ENCODE peak calls at places on chromosome 9, in four cellular contexts. U, T, X and R are unnamed samples.

GRCh38 chr9:84297162-84297821 is 43.3 kb downstream of the SLC28A3 start:
- DNase-seq in U (peak), T (no peak), X (peak), R (no peak)

GRCh38 chr9:30799527-30800101 is 1584.8 kb upstream of the ACO1 start:
- DNase-seq in U (no peak), T (no peak), X (no peak), R (no peak)

GRCh38 chr9:127390243-127390535 is 6.8 kb upstream of the SLC2A8 start:
- DNase-seq in U (no peak), T (no peak), X (no peak), R (no peak)

GRCh38 chr9:121640076-121640475 is 11.4 kb upstream of the DAB2IP start:
- DNase-seq in U (peak), T (peak), X (peak), R (peak)

GRCh38 chr9:34049630-34050384 is 1.1 kb upstream of the UBAP2 start:
- DNase-seq in U (no peak), T (no peak), X (no peak), R (peak)

GRCh38 chr9:116232425-116233159 is 79.0 kb downstream of the PAPPA start:
- DNase-seq in U (peak), T (no peak), X (peak), R (peak)

GRCh38 chr9:76927540-76928240 is 21.8 kb upstream of the PRUNE2 start:
- DNase-seq in U (peak), T (no peak), X (peak), R (no peak)

GRCh38 chr9:38357350-38358114 is 35.0 kb upstream of the ALDH1B1 start:
- DNase-seq in U (no peak), T (no peak), X (no peak), R (no peak)

GRCh38 chr9:77731008-77731698 is 83.0 kb upstream of the GNA14 start:
- DNase-seq in U (no peak), T (no peak), X (no peak), R (no peak)

GRCh38 chr9:70085241-70085640 is 41.6 kb downstream of the MAMDC2 start:
- DNase-seq in U (peak), T (no peak), X (peak), R (peak)

GRCh38 chr9:88258012-88258411 is 119.7 kb upstream of the SPATA31C2 start:
- DNase-seq in U (peak), T (no peak), X (peak), R (peak)

GRCh38 chr9:22643541-22643940 is 196.9 kb downstream of the DMRTA1 start:
- DNase-seq in U (peak), T (no peak), X (peak), R (no peak)

DNA sequence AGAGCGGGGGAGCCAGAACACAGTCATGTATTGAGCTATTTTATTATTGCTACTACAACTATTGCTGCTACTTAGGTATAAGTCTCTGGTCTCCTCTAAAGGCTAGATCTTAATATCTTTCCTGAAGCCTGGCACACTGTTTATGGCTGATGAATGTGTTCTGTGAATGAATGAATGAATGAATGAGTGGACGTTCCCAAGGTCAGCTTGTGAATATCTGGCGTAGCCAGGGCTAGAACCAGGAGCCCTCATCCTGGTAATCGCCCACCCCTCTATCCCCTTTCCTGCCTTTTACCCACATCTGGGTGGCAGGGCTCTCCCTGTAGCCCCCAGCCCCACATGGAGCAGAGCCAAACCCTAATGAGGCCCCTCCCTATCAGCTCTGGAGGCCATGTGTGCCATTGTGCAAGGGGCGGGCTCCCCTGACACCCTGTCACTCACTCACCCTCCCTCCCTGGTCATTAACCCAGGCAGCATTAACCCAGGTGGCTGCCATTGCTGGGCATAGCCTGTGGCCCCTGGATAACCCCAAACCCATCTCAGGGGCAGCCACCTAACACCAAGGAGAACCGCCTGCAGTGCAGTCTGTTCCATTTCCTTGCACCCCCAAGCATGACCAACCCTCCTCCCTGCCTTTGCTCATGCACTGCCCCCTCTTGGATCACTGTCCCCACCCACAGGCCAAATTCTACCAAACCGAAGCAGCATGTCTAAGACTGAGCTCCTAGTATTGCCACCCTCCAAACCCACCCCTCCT is 2.0 kb upstream of the AKNA start:
- DNase-seq in U (no peak), T (no peak), X (no peak), R (no peak)
- TF ChIP-seq CTCF in U (no peak), T (no peak), X (no peak), R (no peak)

DNA sequence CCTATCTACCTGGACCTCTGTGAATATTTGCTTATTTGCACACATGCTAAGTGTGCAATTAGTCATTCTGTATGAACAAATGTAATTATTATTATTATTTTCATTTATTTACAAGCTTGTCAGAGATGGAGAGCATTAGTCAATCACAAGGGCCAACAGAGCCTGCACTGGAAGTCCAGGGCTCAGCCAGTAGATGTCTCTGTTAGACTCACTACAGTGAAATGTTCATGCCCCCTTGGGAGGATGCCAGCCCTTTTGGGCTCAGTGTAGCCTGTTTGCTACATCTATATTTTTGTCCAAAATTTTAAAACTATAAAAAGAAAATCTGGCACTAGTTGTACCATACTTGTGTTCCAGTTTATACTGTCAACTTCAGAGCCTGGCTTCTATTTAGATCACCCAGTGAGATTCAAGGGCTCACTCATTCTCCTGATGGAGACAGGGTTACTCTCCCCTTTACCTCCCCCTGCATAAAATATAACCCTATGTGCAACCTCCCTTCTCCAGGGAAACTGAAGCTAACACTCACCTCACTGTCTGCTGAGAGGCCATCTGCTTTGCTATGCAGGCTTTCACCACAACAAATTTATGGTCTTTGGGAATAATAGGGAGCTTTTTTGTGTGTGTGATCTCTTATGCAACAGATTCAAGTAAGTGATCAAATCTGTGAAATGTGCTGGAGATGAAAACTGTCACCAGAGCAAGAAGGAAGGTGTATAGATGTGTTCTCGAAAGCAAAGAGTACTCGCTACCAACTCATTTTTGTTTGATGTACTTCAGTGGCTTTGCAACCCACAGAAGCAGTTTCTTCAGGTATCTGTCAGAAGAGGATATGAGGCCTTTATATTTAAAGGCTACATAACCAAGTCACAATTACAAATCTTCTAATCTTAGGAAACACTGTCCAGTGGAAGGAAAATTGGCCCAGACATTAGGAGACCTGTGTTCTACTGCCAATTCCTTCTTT is 99.9 kb upstream of the TLE4 start:
- DNase-seq in U (peak), T (no peak), X (peak), R (peak)
- TF ChIP-seq CTCF in U (peak), T (no peak), X (peak), R (peak)

DNA sequence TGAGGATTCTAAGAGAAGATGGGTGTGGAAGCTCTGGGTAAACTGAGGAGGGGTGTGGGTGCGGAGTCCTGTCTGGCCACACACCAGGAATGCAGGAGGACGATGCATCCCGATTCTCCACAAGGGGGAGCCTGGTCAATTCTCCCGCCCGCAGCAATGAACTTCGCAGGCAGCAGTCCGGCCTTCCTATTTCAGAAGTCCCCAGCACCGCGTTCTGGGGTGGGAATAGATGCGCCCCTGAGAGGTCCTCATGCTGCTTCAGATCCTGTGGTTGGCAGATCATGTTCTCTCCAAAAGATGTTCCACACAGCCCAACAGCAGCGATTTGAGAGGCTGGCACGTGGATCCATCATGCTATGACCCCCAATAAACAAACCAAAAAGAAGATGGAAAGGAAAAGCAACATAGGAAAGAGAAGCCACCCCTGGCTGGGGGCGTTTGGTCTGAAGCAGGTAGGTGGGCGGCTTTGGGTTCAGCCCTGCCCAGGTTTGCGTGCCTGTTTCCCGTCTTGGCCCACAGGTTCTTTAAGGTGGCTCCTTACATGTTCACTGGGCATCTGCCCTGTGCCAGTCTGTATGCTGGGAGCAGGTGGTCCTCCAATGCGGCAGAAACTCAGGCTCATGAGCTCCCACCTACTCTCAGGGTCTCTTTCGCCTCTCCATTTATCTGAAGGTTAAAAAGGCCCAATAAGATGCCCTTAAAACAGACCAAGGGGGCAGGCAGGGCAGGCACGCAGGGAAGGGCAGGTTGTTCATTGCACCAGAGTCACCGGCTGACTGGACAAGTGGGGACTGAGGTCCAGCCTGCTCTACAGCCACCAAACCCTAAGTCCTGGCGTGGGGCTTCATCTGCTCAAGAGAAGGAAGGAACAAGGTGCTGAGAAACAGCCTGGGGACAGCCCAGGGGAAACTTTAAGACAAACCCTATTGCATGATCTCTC is 171.6 kb downstream of the PAX5 start:
- DNase-seq in U (peak), T (peak), X (peak), R (peak)
- TF ChIP-seq CTCF in U (peak), T (peak), X (peak), R (peak)

GRCh38 chr9:81976351-81976750 is 12.2 kb upstream of the SPATA31D1 start:
- DNase-seq in U (no peak), T (no peak), X (no peak), R (no peak)
- TF ChIP-seq CTCF in U (no peak), T (no peak), X (no peak), R (no peak)

GRCh38 chr9:19922476-19923118 is 133.8 kb upstream of the SLC24A2 start:
- DNase-seq in U (peak), T (no peak), X (peak), R (peak)
- TF ChIP-seq CTCF in U (peak), T (peak), X (peak), R (peak)

GRCh38 chr9:35490910-35491465 is 1.1 kb downstream of the RUSC2 start:
- DNase-seq in U (peak), T (no peak), X (peak), R (peak)

GRCh38 chr9:35488566-35489312 is 1.2 kb upstream of the RUSC2 start:
- DNase-seq in U (no peak), T (no peak), X (no peak), R (no peak)

GRCh38 chr9:35488019-35488418 is 1.9 kb upstream of the RUSC2 start:
- DNase-seq in U (peak), T (no peak), X (no peak), R (no peak)

GRCh38 chr9:35490155-35490909 is 421 bp downstream of the RUSC2 start:
- DNase-seq in U (no peak), T (peak), X (no peak), R (peak)

DNA sequence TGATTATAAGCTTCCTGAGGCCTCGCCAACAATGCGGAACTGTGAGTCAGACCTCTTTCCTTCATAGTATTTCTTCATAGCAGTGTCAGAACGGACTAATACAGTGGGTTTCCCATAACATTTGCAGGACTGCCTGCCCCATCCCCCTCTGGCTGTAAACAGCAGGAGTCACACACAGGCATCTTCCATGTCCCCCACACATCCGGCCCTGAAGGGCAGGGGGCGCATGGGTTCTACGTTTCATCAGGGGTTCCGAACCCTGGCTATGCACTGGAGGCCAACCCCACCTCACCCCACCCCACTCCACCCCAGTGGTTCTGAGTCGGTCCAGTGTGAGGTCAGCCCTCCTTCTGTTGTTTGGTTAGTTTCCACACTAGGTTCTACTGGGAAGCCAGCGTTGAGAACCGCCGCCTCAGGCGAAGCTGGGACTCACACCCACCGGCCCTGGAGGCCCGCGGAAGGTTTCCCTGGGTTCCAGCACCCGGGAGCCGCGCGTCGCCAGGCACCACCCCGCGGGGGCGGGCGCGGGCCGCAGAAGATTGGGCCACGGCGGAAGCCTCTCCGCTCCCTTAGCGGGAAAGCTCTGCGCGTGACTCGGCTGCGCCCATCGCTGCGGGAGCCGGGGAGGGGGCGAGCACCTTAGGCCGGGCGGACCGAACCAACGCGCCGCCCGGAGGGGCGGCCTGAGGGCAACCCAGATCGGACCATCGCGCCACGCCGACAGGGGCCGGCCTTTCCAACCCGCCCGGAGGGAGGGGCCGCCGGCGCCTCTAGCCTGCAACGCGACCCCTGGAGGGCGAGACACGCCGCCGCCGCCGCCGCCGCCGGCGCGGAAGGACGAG is at the start of gene RUSC2:
- DNase-seq in U (peak), T (peak), X (peak), R (peak)
- TF ChIP-seq CTCF in U (peak), T (peak), X (peak), R (peak)

DNA sequence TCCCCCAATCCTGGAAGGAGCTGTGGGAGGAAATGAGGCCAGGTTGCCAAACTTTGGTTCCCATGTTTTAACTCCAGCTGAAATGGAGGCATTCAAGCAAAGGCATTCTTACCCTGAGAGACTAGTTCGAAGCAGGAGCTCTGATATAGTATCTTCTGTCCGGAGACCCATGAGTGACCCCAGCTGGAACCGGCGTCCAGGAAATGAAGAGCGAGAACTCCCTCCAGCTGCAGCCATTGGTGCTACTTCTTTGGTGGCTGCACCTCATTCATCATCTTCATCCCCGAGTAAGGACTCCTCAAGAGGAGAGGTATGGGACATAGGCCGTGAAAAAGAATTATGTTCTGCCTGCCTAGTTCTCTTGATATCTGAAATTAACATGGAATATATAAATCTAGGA is 75.7 kb downstream of the GAPVD1 start:
- DNase-seq in U (no peak), T (no peak), X (no peak), R (no peak)
- TF ChIP-seq CTCF in U (no peak), T (peak), X (no peak), R (no peak)

GRCh38 chr9:108756746-108757490 is 98.9 kb downstream of the ACTL7B start:
- DNase-seq in U (no peak), T (no peak), X (no peak), R (peak)
- TF ChIP-seq CTCF in U (peak), T (peak), X (no peak), R (peak)

DNA sequence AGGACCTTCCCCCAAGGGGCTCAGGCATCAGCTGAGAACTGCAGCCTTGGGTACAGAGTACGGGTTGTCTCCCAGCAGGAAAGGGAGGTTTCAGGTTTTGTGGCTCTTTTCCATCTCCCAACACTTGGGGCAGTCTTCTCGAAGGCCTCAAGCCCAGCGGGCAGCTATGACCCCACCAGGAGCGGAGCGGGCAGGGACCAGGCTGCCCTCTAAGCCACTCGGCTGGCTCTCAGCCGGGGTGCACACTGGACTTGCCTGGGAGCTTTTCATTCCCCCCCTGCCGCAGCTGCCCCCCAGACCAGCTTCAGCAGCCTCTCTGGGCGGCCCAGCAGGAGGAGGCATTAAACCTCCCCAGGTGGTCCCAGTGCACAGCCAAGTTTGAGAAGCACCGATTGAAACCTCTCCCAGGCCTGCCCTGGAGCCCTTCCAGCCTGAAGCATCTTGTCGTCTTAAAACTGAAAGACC is 20.8 kb downstream of the NTNG2 start:
- DNase-seq in U (no peak), T (no peak), X (no peak), R (no peak)
- TF ChIP-seq CTCF in U (no peak), T (peak), X (no peak), R (no peak)

DNA sequence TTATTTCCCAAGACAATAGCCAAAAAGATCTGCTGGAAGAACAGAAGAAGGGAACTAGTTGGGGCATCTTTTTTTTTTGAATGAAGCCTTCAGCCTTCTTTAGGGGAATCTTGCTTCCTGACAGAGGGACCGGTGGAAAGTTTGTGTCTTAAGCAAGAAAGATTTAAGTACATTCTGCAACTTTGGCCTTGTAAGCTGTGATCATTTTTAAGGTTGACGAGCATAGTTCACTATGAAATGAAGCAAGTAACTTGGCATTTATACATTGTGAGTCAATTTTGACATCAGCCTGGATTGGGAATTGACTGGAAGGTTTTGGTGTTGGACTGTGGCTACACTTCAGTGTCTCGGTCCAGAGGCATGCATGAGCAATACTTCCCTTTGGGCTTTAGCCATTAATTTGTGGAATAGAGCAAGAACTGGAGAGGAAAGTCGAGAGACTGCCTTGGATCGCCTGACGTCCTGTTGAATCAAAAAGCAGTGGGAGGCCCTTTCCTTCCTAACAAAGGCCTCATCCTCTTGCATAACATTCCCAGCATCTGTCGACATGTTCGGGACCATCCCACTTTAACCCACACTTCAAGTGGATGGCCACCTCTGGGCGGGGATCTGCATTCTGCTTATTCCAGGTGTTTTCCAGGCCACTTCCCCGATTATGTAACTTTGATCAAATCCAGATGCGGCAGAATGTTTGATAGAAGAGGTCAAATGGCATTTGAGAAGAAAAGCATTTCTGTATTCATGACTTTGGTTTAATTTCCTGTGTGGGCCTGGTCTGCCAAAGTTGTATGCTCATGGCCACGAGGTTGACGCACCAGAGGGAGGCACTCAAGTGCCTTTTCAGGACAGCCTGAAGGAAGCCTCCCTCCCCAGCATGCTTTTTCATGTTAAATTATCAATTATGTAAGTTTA is 12.5 kb downstream of the ABL1 start:
- DNase-seq in U (peak), T (no peak), X (peak), R (peak)
- TF ChIP-seq CTCF in U (peak), T (no peak), X (peak), R (no peak)